ENCODE peak calls at places on chromosomes 12 and 14, in nine cellular contexts. D is LNCaP clone FGC, N is uterus, B is A549, R is NB4, Z is brain microvascular endothelial cell, J is stomach, C is lower leg skin, P is coronary artery. H is an unnamed sample.

GRCh38 chr12:120342567-120343537 is 15.3 kb upstream of the PLA2G1B start:
- DNase-seq in D (no peak), N (no peak), B (no peak), R (no peak), Z (no peak), J (no peak), C (no peak), P (no peak), H (no peak)

GRCh38 chr14:103562135-103562384 is 397 bp downstream of the BAG5 start:
- DNase-seq in D (no peak), N (no peak), B (no peak), R (no peak), Z (no peak), J (no peak), C (no peak), P (peak; percentile 82), H (no peak)

GRCh38 chr14:87233806-87234384 is 759.1 kb downstream of the GALC start:
- DNase-seq in D (no peak), N (no peak), B (no peak), R (no peak), Z (no peak), J (no peak), C (no peak), P (no peak), H (no peak)

GRCh38 chr12:14834502-14834901 is 8.8 kb downstream of the ART4 start:
- DNase-seq in D (no peak), N (no peak), B (no peak), R (no peak), Z (no peak), J (no peak), C (no peak), P (no peak), H (no peak)

GRCh38 chr14:34046799-34047520 is 96.1 kb upstream of the EGLN3 start:
- DNase-seq in D (no peak), N (no peak), B (no peak), R (no peak), Z (no peak), J (no peak), C (no peak), P (no peak), H (no peak)

GRCh38 chr12:86711716-86712115 is 455.5 kb upstream of the MGAT4C start:
- DNase-seq in D (no peak), N (no peak), B (no peak), R (no peak), Z (no peak), J (no peak), C (no peak), P (no peak), H (no peak)

GRCh38 chr12:15227004-15227679 is 5.9 kb upstream of the RERG start:
- DNase-seq in D (peak; percentile 42), N (peak; percentile 37), B (peak; percentile 33), R (peak; percentile 28), Z (peak; percentile 65), J (peak; percentile 59), C (no peak), P (no peak), H (no peak)

GRCh38 chr12:79411791-79412190 is 279.0 kb downstream of the PAWR start:
- DNase-seq in D (no peak), N (no peak), B (no peak), R (no peak), Z (no peak), J (no peak), C (no peak), P (no peak), H (no peak)

GRCh38 chr12:130916251-130916911 is 37.3 kb upstream of the ADGRD1 start:
- DNase-seq in D (peak; percentile 17), N (peak; percentile 79), B (peak; percentile 56), R (peak; percentile 87), Z (peak; percentile 6), J (peak; percentile 54), C (peak; percentile 90), P (no peak), H (peak; percentile 48)

GRCh38 chr14:90419200-90419599 is 22.4 kb downstream of the CALM1 start:
- DNase-seq in D (no peak), N (peak; percentile 87), B (peak; percentile 35), R (no peak), Z (peak; percentile 92), J (peak; percentile 74), C (peak; percentile 93), P (peak; percentile 83), H (no peak)

GRCh38 chr14:85534914-85535313 is 5.0 kb downstream of the FLRT2 start:
- DNase-seq in D (no peak), N (no peak), B (no peak), R (no peak), Z (no peak), J (no peak), C (no peak), P (no peak), H (no peak)

GRCh38 chr12:25056486-25057130 is 107.7 kb upstream of the BCAT1 start:
- DNase-seq in D (no peak), N (no peak), B (no peak), R (no peak), Z (no peak), J (no peak), C (no peak), P (no peak), H (no peak)

GRCh38 chr12:55619352-55620138 is 17.1 kb upstream of the OR10P1 start:
- DNase-seq in D (peak; percentile 88), N (no peak), B (peak; percentile 91), R (peak; percentile 89), Z (peak; percentile 94), J (no peak), C (no peak), P (no peak), H (no peak)

GRCh38 chr14:60163741-60164140 is 1.5 kb downstream of the DHRS7 start:
- DNase-seq in D (no peak), N (no peak), B (no peak), R (peak; percentile 20), Z (no peak), J (no peak), C (no peak), P (no peak), H (no peak)

GRCh38 chr12:111942557-111942956 is 70.4 kb downstream of the TMEM116 start:
- DNase-seq in D (no peak), N (no peak), B (no peak), R (peak; percentile 42), Z (peak; percentile 74), J (peak; percentile 27), C (no peak), P (no peak), H (no peak)

GRCh38 chr14:93655078-93655750 is 133.1 kb downstream of the PRIMA1 start:
- DNase-seq in D (peak; percentile 42), N (no peak), B (peak; percentile 22), R (peak; percentile 63), Z (peak; percentile 40), J (no peak), C (no peak), P (no peak), H (no peak)

GRCh38 chr12:39807043-39807442 is 187.4 kb upstream of the ABCD2 start:
- DNase-seq in D (no peak), N (no peak), B (peak; percentile 29), R (peak; percentile 51), Z (peak; percentile 1), J (no peak), C (no peak), P (no peak), H (no peak)
- TF ChIP-seq CTCF in D (peak; percentile 0), N (no peak), B (no peak), R (peak; percentile 44), Z (peak; percentile 54), J (no peak), C (no peak), P (no peak), H (no peak)

DNA sequence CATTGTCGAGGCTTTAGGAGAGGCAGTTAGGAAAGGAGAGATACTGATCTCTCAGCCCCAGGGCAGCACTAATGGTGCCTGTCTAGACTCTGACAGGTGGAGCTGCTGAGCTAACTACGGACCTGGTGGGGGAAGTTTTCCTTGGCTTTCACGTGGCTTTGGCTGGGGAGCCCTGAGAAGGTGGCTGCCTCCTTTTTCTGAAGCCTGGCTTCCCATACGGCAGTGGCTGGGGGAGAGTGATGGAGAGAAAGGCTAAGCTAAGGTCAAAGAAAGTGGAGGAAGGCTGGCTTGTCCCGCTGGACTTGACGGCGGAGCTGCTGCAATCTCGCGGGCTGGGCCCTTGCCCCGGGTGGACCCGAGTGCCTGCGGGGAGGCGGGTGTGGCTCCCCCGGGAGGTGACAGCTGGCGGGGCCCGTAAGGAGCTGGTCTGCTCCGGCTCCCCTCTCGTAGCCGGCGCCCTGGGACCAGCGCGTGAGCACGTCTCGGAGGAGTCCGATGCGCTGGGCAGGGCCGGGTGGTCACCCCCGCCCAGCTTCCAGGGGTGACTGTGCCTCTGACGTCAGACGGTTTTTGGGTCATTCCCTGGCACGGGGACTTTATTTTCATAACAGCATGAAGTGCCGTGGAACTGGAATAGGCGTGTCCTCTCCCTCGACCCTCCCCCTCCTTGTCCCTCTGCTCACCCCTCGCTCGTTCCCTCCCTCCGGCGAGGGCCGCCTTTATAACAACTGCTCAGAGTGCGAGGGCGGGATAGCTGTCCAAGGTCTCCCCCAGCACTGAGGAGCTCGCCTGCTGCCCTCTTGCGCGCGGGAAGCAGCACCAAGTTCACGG is at the start of gene GPRC5A:
- DNase-seq in D (no peak), N (peak; percentile 94), B (peak; percentile 90), R (peak; percentile 54), Z (peak; percentile 98), J (peak; percentile 87), C (peak; percentile 97), P (peak; percentile 98), H (no peak)
- TF ChIP-seq CTCF in D (no peak), N (peak; percentile 13), B (peak; percentile 40), R (peak; percentile 2), Z (peak; percentile 57), J (no peak), C (no peak), P (no peak), H (no peak)

GRCh38 chr14:100031506-100032281 is 33.5 kb upstream of the EVL start:
- DNase-seq in D (peak; percentile 65), N (peak; percentile 37), B (peak; percentile 96), R (peak; percentile 80), Z (peak; percentile 97), J (no peak), C (no peak), P (no peak), H (no peak)
- TF ChIP-seq CTCF in D (no peak), N (no peak), B (peak; percentile 57), R (peak; percentile 8), Z (no peak), J (no peak), C (no peak), P (no peak), H (no peak)

DNA sequence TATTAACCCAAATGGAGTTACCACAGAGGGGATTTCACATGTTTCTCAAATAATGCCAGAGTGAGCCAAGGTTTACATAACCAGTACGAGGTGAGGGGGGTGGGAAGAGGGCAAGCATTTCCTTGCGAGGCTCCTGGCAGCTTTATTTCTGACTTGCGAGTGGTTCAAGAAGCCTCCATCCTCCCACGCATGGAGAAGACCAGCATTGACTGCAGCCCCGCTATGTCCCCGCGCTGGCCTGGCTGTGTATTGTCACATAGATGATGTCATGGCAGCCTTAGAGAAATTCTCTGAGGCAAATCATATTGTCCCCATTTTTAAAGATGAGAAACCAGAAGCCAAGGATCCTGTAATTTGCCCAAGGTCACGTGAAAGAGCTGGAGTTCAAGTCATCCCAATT is 188.2 kb downstream of the CACNA1C start:
- DNase-seq in D (no peak), N (no peak), B (no peak), R (peak; percentile 17), Z (no peak), J (no peak), C (no peak), P (no peak), H (no peak)
- TF ChIP-seq CTCF in D (no peak), N (no peak), B (no peak), R (no peak), Z (no peak), J (no peak), C (no peak), P (no peak), H (no peak)

H was measured in activated B cell treated with CpG ODN at 0.5 μM for 24 hours.